ENCODE peak calls at places on chromosomes 4 and X, in four cellular contexts. One of them, this sample, is unnamed.

GRCh38 chr4:68267433-68267944 is 22.0 kb upstream of the TMPRSS11B start:
- DNase-seq in body of pancreas: no peak
- DNase-seq in astrocyte of the cerebellum: peak
- DNase-seq in NT2/D1: no peak
- DNase-seq in this sample: no peak

GRCh38 chrX:124274438-124275166 is 57.9 kb upstream of the TEX13D start:
- DNase-seq in body of pancreas: no peak
- DNase-seq in astrocyte of the cerebellum: no peak
- DNase-seq in NT2/D1: no peak
- DNase-seq in this sample: no peak

GRCh38 chr4:2406920-2407319 is 11.5 kb downstream of the ZFYVE28 start:
- DNase-seq in body of pancreas: no peak
- DNase-seq in astrocyte of the cerebellum: no peak
- DNase-seq in NT2/D1: no peak
- DNase-seq in this sample: no peak

GRCh38 chrX:33987458-33987857 is 144.7 kb downstream of the FAM47A start:
- DNase-seq in body of pancreas: no peak
- DNase-seq in astrocyte of the cerebellum: no peak
- DNase-seq in NT2/D1: no peak
- DNase-seq in this sample: no peak

GRCh38 chr4:113056318-113056717 is 6.9 kb downstream of the ANK2 start:
- DNase-seq in body of pancreas: no peak
- DNase-seq in astrocyte of the cerebellum: no peak
- DNase-seq in NT2/D1: no peak
- DNase-seq in this sample: no peak

GRCh38 chr4:57146444-57146843 is 36.3 kb upstream of the IGFBP7 start:
- DNase-seq in body of pancreas: no peak
- DNase-seq in astrocyte of the cerebellum: no peak
- DNase-seq in NT2/D1: no peak
- DNase-seq in this sample: no peak

GRCh38 chrX:9566150-9566621 is 101.3 kb downstream of the TBL1X start:
- DNase-seq in body of pancreas: peak
- DNase-seq in astrocyte of the cerebellum: peak
- DNase-seq in NT2/D1: no peak
- DNase-seq in this sample: no peak

GRCh38 chr4:161505141-161505540 is 658.7 kb downstream of the FSTL5 start:
- DNase-seq in body of pancreas: no peak
- DNase-seq in astrocyte of the cerebellum: no peak
- DNase-seq in NT2/D1: no peak
- DNase-seq in this sample: no peak

GRCh38 chrX:107448625-107449468 is 605 bp upstream of the FRMPD3 start:
- DNase-seq in body of pancreas: peak
- DNase-seq in astrocyte of the cerebellum: no peak
- DNase-seq in NT2/D1: peak
- DNase-seq in this sample: no peak

GRCh38 chr4:18880850-18881249 is 859.3 kb upstream of the LCORL start:
- DNase-seq in body of pancreas: no peak
- DNase-seq in astrocyte of the cerebellum: no peak
- DNase-seq in NT2/D1: no peak
- DNase-seq in this sample: no peak

GRCh38 chr4:119471259-119471658 is 149.3 kb upstream of the FABP2 start:
- DNase-seq in body of pancreas: no peak
- DNase-seq in astrocyte of the cerebellum: no peak
- DNase-seq in NT2/D1: no peak
- DNase-seq in this sample: no peak

GRCh38 chr4:139416073-139416673 is 37.7 kb upstream of the RAB33B start:
- DNase-seq in body of pancreas: no peak
- DNase-seq in astrocyte of the cerebellum: peak
- DNase-seq in NT2/D1: peak
- DNase-seq in this sample: no peak

GRCh38 chr4:153075836-153076235 is 128.4 kb upstream of the TRIM2 start:
- DNase-seq in body of pancreas: no peak
- DNase-seq in astrocyte of the cerebellum: no peak
- DNase-seq in NT2/D1: no peak
- DNase-seq in this sample: no peak

GRCh38 chr4:17511950-17512795 is at the start of gene QDPR:
- DNase-seq in body of pancreas: peak
- DNase-seq in astrocyte of the cerebellum: no peak
- DNase-seq in NT2/D1: peak
- DNase-seq in this sample: peak

GRCh38 chrX:141814213-141814857 is 23.8 kb upstream of the MAGEC3 start:
- DNase-seq in body of pancreas: peak
- DNase-seq in astrocyte of the cerebellum: no peak
- DNase-seq in NT2/D1: no peak
- DNase-seq in this sample: no peak

GRCh38 chr4:4417886-4418285 is 31.0 kb downstream of the NSG1 start:
- DNase-seq in body of pancreas: no peak
- DNase-seq in astrocyte of the cerebellum: no peak
- DNase-seq in NT2/D1: no peak
- DNase-seq in this sample: no peak

GRCh38 chr4:94446386-94446785 is 5.4 kb upstream of the PDLIM5 start:
- DNase-seq in body of pancreas: no peak
- DNase-seq in astrocyte of the cerebellum: no peak
- DNase-seq in NT2/D1: no peak
- DNase-seq in this sample: no peak

GRCh38 chr4:188417181-188417580 is 277.9 kb downstream of the TRIML1 start:
- DNase-seq in body of pancreas: no peak
- DNase-seq in astrocyte of the cerebellum: no peak
- DNase-seq in NT2/D1: no peak
- DNase-seq in this sample: no peak

GRCh38 chrX:113392355-113392754 is 551.7 kb upstream of the AMOT start:
- DNase-seq in body of pancreas: no peak
- DNase-seq in astrocyte of the cerebellum: no peak
- DNase-seq in NT2/D1: no peak
- DNase-seq in this sample: no peak

GRCh38 chr4:72919937-72920336 is 149.6 kb downstream of the COX18 start:
- DNase-seq in body of pancreas: no peak
- DNase-seq in astrocyte of the cerebellum: no peak
- DNase-seq in NT2/D1: no peak
- DNase-seq in this sample: peak

GRCh38 chr4:79982587-79983327 is 90.3 kb downstream of the ANTXR2 start:
- DNase-seq in body of pancreas: no peak
- DNase-seq in astrocyte of the cerebellum: no peak
- DNase-seq in NT2/D1: no peak
- DNase-seq in this sample: no peak

GRCh38 chrX:122113896-122114295 is 1066.5 kb downstream of the GLUD2 start:
- DNase-seq in body of pancreas: no peak
- DNase-seq in astrocyte of the cerebellum: no peak
- DNase-seq in NT2/D1: no peak
- DNase-seq in this sample: no peak

GRCh38 chr4:94489075-94489474 is 37.3 kb downstream of the PDLIM5 start:
- DNase-seq in body of pancreas: no peak
- DNase-seq in astrocyte of the cerebellum: no peak
- DNase-seq in NT2/D1: no peak
- DNase-seq in this sample: no peak

GRCh38 chr4:90121961-90122748 is 5.0 kb upstream of the CCSER1 start:
- DNase-seq in body of pancreas: no peak
- DNase-seq in astrocyte of the cerebellum: no peak
- DNase-seq in NT2/D1: no peak
- DNase-seq in this sample: peak

DNA sequence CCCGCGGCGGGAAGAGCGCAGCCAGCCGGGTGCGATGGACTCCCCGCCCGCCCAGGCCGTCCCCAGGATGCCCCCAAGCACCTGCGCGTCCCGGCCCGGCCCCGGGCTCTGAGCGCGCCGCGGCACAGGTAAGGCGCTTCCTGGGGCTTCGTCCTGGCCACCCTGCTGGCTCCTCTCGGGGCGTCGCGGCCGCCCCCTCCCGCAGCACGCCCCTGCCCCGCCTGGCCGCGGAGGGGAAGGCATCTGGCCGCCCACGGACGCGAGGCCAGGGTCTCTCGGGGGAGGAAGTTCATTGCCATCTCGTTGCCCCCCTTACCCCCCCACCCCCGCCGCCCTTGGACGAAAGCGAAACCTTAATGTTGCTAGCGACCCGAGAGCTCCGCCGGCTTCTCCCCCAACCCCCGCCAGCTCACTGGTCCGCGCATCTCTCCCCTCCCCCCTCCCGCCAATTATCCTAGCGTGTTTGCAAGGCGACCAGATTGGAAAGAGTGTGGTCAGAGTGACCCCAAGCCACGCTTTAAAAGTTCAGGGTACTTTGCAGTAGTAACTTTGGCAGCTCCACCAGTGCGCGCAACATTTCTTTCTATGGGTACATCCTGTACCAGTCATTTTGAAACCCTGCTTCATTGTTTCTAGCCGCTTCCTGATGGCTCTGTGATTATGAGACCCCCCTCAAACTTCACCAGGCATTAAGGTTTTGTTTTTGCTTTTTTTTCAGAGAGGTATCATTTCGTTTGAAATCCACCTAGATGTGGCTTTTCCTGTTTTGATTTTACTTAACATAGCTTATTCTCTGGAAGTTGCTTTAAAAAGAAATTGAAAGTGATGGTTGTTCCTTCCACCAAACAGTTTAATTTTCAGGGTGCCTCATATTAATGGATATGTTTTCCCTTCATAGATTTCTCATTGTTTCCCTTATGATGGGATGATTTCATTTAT is 606 bp downstream of the TBC1D1 start:
- DNase-seq in body of pancreas: peak
- DNase-seq in astrocyte of the cerebellum: no peak
- DNase-seq in NT2/D1: no peak
- DNase-seq in this sample: peak
- H3K4me3 ChIP-seq in body of pancreas: peak
- H3K4me3 ChIP-seq in astrocyte of the cerebellum: peak
- H3K4me3 ChIP-seq in NT2/D1: peak
- H3K4me3 ChIP-seq in this sample: peak

DNA sequence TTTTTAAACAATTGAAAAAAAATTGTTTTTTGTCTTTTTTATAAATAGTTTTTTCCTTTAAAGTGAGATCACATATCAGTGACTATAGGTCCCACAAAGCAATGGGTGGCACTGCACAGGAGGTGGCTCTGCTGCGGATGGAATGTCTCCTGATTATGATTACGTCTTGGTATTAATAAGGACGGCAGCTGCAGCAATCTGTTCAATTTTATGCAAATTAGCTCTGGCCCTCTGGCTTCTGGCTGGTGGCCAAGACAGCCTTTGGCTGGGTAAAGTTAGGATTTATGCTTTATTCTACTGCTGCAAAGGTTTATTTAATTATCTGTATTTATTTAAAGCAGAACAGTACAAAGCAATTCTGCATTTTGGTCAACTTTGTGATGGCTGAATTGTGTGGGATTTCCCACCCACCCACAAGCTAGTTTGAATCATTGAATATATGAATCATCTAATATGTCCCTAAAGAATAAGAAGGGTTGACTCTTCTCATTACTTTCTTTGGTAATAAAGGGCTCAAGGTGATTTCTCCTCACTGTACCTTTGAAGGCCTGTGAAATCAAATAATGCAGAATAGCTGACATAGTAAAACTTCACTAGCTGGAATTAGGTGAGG is 745.6 kb upstream of the FAM241A start:
- DNase-seq in body of pancreas: no peak
- DNase-seq in astrocyte of the cerebellum: peak
- DNase-seq in NT2/D1: no peak
- DNase-seq in this sample: no peak
- H3K4me3 ChIP-seq in body of pancreas: no peak
- H3K4me3 ChIP-seq in astrocyte of the cerebellum: no peak
- H3K4me3 ChIP-seq in NT2/D1: no peak
- H3K4me3 ChIP-seq in this sample: no peak

DNA sequence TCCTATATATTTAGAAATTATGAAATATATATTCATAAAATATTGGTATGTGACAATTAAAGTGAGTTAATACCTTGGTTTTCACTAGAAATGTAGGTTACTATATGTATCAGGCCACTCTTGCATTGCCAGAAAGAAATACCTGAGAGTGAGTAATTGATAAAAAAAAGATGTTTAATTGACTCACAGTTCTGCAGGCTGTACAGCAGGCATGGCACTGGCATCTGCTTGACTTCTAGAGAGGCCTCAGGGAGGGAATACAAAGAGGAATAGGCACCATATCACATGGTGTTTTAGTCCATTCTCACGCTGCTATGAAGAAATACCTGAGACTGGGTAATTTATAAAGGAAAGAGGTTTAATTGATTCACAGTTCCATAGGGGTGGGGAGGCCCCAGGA is 1560.6 kb downstream of the STIM2 start:
- DNase-seq in body of pancreas: no peak
- DNase-seq in astrocyte of the cerebellum: no peak
- DNase-seq in NT2/D1: no peak
- DNase-seq in this sample: no peak
- H3K4me3 ChIP-seq in body of pancreas: no peak
- H3K4me3 ChIP-seq in astrocyte of the cerebellum: no peak
- H3K4me3 ChIP-seq in NT2/D1: no peak
- H3K4me3 ChIP-seq in this sample: no peak

DNA sequence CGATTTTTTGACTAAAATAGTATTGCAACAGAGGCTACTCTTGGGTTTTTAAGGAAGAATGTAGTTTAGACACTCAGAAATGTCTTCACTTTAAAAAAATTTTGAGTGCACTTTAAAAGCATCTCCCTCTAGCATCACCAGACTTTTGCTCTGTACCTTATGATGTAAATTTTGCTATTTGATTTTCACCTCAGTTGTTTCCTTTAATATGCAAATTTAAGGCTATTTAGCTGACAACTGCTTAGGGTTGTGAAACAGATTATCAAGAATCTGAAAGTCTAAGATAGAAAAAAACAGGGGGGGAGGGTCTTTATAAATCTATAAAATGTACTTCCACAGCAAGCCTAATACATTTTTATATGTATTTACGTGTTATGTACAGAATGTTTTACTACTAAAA is 92.9 kb upstream of the USP38 start:
- DNase-seq in body of pancreas: no peak
- DNase-seq in astrocyte of the cerebellum: no peak
- DNase-seq in NT2/D1: no peak
- DNase-seq in this sample: no peak
- H3K4me3 ChIP-seq in body of pancreas: no peak
- H3K4me3 ChIP-seq in astrocyte of the cerebellum: no peak
- H3K4me3 ChIP-seq in NT2/D1: no peak
- H3K4me3 ChIP-seq in this sample: no peak

This sample was measured in PC-9.